ENCODE peak calls at places on chromosomes 16 and 17, in five cellular contexts. One of them, this sample, is unnamed.
A peak's percentile ranks its signal among the peaks of the same experiment; 100 is the strongest.

GRCh38 chr17:2593846-2594656 is 597 bp downstream of the PAFAH1B1 start:
- DNase-seq in mucosa of descending colon: peak; percentile 89
- DNase-seq in pancreas: peak; percentile 91
- DNase-seq in lung: peak; percentile 82
- DNase-seq in upper lobe of left lung: peak; percentile 92
- DNase-seq in this sample: peak; percentile 85

GRCh38 chr17:35821308-35821707 is 12.0 kb downstream of the TAF15 start:
- DNase-seq in upper lobe of left lung: no peak
- DNase-seq in lung: no peak
- DNase-seq in pancreas: no peak
- DNase-seq in mucosa of descending colon: no peak
- DNase-seq in this sample: no peak

GRCh38 chr17:42027961-42028790 is 8.3 kb downstream of the NKIRAS2 start:
- DNase-seq in pancreas: no peak
- DNase-seq in lung: no peak
- DNase-seq in mucosa of descending colon: no peak
- DNase-seq in upper lobe of left lung: peak; percentile 77
- DNase-seq in this sample: no peak

GRCh38 chr17:2484876-2485275 is 26.8 kb downstream of the METTL16 start:
- DNase-seq in lung: no peak
- DNase-seq in mucosa of descending colon: no peak
- DNase-seq in upper lobe of left lung: no peak
- DNase-seq in pancreas: no peak
- DNase-seq in this sample: no peak

GRCh38 chr17:17126131-17127110 is 79.7 kb downstream of the PLD6 start:
- DNase-seq in lung: no peak
- DNase-seq in pancreas: peak; percentile 27
- DNase-seq in upper lobe of left lung: no peak
- DNase-seq in mucosa of descending colon: no peak
- DNase-seq in this sample: no peak

GRCh38 chr17:38510424-38511125 is 82.3 kb downstream of the ARHGAP23 start:
- DNase-seq in upper lobe of left lung: peak; percentile 87
- DNase-seq in pancreas: no peak
- DNase-seq in lung: no peak
- DNase-seq in mucosa of descending colon: peak; percentile 51
- DNase-seq in this sample: peak; percentile 56

GRCh38 chr17:35612924-35613521 is 25.9 kb downstream of the AP2B1 start:
- DNase-seq in pancreas: no peak
- DNase-seq in lung: no peak
- DNase-seq in mucosa of descending colon: peak; percentile 31
- DNase-seq in upper lobe of left lung: no peak
- DNase-seq in this sample: peak; percentile 46

GRCh38 chr16:85037050-85037410 is 9.4 kb downstream of the KIAA0513 start:
- DNase-seq in pancreas: no peak
- DNase-seq in lung: no peak
- DNase-seq in upper lobe of left lung: no peak
- DNase-seq in mucosa of descending colon: no peak
- DNase-seq in this sample: no peak

GRCh38 chr17:2259769-2260536 is 43.6 kb downstream of the SMG6 start:
- DNase-seq in upper lobe of left lung: no peak
- DNase-seq in pancreas: no peak
- DNase-seq in mucosa of descending colon: no peak
- DNase-seq in lung: no peak
- DNase-seq in this sample: no peak

GRCh38 chr17:47423406-47424295 is 99.9 kb downstream of the EFCAB13 start:
- DNase-seq in lung: no peak
- DNase-seq in upper lobe of left lung: peak; percentile 89
- DNase-seq in mucosa of descending colon: peak; percentile 74
- DNase-seq in pancreas: peak; percentile 83
- DNase-seq in this sample: peak; percentile 17

GRCh38 chr16:83720981-83721380 is 86.8 kb upstream of the HSBP1 start:
- DNase-seq in upper lobe of left lung: no peak
- DNase-seq in lung: no peak
- DNase-seq in pancreas: no peak
- DNase-seq in mucosa of descending colon: no peak
- DNase-seq in this sample: no peak

GRCh38 chr17:77235370-77236080 is 94.8 kb downstream of the SEC14L1 start:
- DNase-seq in pancreas: no peak
- DNase-seq in lung: peak; percentile 56
- DNase-seq in mucosa of descending colon: no peak
- DNase-seq in upper lobe of left lung: no peak
- DNase-seq in this sample: no peak

GRCh38 chr16:57539072-57539796 is 2.9 kb upstream of the CCDC102A start:
- DNase-seq in upper lobe of left lung: no peak
- DNase-seq in pancreas: no peak
- DNase-seq in lung: no peak
- DNase-seq in mucosa of descending colon: no peak
- DNase-seq in this sample: no peak

GRCh38 chr16:88941933-88942909 is 34.8 kb downstream of the CBFA2T3 start:
- DNase-seq in mucosa of descending colon: peak; percentile 69
- DNase-seq in lung: peak; percentile 50
- DNase-seq in pancreas: peak; percentile 82
- DNase-seq in upper lobe of left lung: peak; percentile 94
- DNase-seq in this sample: no peak

GRCh38 chr17:20172378-20172775 is 163.2 kb downstream of the SPECC1 start:
- DNase-seq in pancreas: no peak
- DNase-seq in upper lobe of left lung: no peak
- DNase-seq in lung: no peak
- DNase-seq in mucosa of descending colon: no peak
- DNase-seq in this sample: no peak

GRCh38 chr16:20622498-20622870 is 46.3 kb upstream of the ACSM2B start:
- DNase-seq in lung: no peak
- DNase-seq in pancreas: no peak
- DNase-seq in upper lobe of left lung: no peak
- DNase-seq in mucosa of descending colon: no peak
- DNase-seq in this sample: no peak

GRCh38 chr16:6177781-6178180 is 1080.2 kb upstream of the EEF2KMT start:
- DNase-seq in lung: no peak
- DNase-seq in mucosa of descending colon: no peak
- DNase-seq in upper lobe of left lung: no peak
- DNase-seq in pancreas: no peak
- DNase-seq in this sample: no peak

GRCh38 chr17:75152971-75153853 is 1.1 kb downstream of the JPT1 start:
- DNase-seq in pancreas: no peak
- DNase-seq in mucosa of descending colon: peak; percentile 74
- DNase-seq in lung: no peak
- DNase-seq in upper lobe of left lung: no peak
- DNase-seq in this sample: peak; percentile 24

GRCh38 chr16:35255816-35256215 is 1796.4 kb downstream of the TP53TG3F start:
- DNase-seq in pancreas: no peak
- DNase-seq in lung: no peak
- DNase-seq in mucosa of descending colon: no peak
- DNase-seq in upper lobe of left lung: peak; percentile 27
- DNase-seq in this sample: no peak

GRCh38 chr16:35258381-35258780 is 1799.0 kb downstream of the TP53TG3F start:
- DNase-seq in mucosa of descending colon: no peak
- DNase-seq in lung: no peak
- DNase-seq in pancreas: no peak
- DNase-seq in upper lobe of left lung: peak; percentile 10
- DNase-seq in this sample: no peak

GRCh38 chr16:35252356-35252936 is 1793.0 kb downstream of the TP53TG3F start:
- DNase-seq in pancreas: no peak
- DNase-seq in mucosa of descending colon: no peak
- DNase-seq in lung: no peak
- DNase-seq in upper lobe of left lung: no peak
- DNase-seq in this sample: no peak

DNA sequence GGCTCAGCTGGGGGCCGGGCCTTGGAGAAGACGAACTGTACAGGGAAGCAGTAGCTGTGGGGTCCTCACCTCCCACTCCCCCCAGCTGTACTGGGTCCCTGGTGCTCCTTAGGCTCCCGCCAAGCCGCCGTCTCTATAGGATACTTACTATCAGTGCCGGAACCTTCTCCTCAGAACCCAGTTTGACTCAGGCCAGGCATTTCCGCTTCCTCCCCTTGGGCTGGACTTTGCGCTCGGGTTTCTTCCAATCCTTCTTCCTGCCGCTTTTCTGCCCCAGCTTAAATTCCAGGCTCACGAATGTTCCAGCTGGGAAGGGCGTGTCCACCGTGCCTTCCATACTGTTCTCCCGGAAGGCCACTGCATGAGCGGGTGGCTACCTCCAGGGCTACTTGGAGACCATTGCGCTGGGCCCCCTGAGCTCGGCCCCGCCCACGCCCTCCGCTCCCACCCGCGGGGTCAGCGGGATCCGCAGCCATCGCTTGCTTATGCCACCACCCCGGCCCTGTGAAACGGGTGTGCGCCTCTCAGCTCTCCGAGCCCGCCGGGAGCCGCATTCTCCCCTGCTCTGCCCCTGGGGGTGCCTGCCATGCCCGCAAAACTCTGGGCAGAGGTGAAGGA is 1795.9 kb downstream of the TP53TG3F start:
- DNase-seq in lung: no peak
- DNase-seq in mucosa of descending colon: no peak
- DNase-seq in upper lobe of left lung: peak; percentile 72
- DNase-seq in pancreas: no peak
- DNase-seq in this sample: no peak
- H3K9me3 ChIP-seq in lung: no peaks in the 10 kb centered on the region
- H3K9me3 ChIP-seq in mucosa of descending colon: peaks cover 63% of the 10 kb centered on the region
- H3K9me3 ChIP-seq in upper lobe of left lung: no peaks in the 10 kb centered on the region
- H3K9me3 ChIP-seq in pancreas: no peaks in the 10 kb centered on the region
- H3K9me3 ChIP-seq in this sample: no peaks in the 10 kb centered on the region

GRCh38 chr16:68574479-68574878 is 35.4 kb downstream of the ZFP90 start:
- DNase-seq in pancreas: no peak
- DNase-seq in upper lobe of left lung: no peak
- DNase-seq in mucosa of descending colon: no peak
- DNase-seq in lung: no peak
- DNase-seq in this sample: no peak
- H3K9me3 ChIP-seq in pancreas: no peaks in the 10 kb centered on the region
- H3K9me3 ChIP-seq in upper lobe of left lung: peaks cover 56% of the 10 kb centered on the region
- H3K9me3 ChIP-seq in mucosa of descending colon: peaks cover 98% of the 10 kb centered on the region
- H3K9me3 ChIP-seq in lung: peaks cover 26% of the 10 kb centered on the region
- H3K9me3 ChIP-seq in this sample: peaks cover 13% of the 10 kb centered on the region

GRCh38 chr16:68097088-68097487 is 11.9 kb downstream of the NFATC3 start:
- DNase-seq in pancreas: no peak
- DNase-seq in mucosa of descending colon: no peak
- DNase-seq in upper lobe of left lung: no peak
- DNase-seq in lung: no peak
- DNase-seq in this sample: no peak

GRCh38 chr16:68097895-68098294 is 12.7 kb downstream of the NFATC3 start:
- DNase-seq in pancreas: no peak
- DNase-seq in upper lobe of left lung: no peak
- DNase-seq in lung: no peak
- DNase-seq in mucosa of descending colon: no peak
- DNase-seq in this sample: no peak

GRCh38 chr16:68094614-68094934 is 9.4 kb downstream of the NFATC3 start:
- DNase-seq in upper lobe of left lung: no peak
- DNase-seq in pancreas: no peak
- DNase-seq in mucosa of descending colon: no peak
- DNase-seq in lung: no peak
- DNase-seq in this sample: no peak

GRCh38 chr16:68093816-68094613 is 8.8 kb downstream of the NFATC3 start:
- DNase-seq in lung: no peak
- DNase-seq in mucosa of descending colon: no peak
- DNase-seq in pancreas: no peak
- DNase-seq in upper lobe of left lung: no peak
- DNase-seq in this sample: no peak

DNA sequence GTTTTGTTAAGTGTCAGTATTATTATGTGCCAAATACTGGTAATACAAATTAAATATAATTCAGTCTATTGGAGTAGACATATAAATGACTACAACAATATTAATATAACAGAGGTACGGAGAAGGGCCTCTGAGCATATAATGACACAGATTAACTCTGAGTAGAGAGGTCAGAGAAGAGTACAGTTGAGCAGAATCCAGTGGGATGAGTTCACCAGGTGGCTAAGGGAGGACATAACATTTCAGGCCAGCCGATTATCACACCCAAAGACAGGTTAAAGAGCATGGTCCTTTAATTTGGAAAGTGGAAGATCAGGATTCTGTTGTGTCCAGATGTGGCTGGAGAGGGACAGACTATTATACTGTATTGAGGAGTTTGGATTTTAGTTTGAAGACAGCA is 11.3 kb downstream of the NFATC3 start:
- DNase-seq in lung: no peak
- DNase-seq in mucosa of descending colon: no peak
- DNase-seq in upper lobe of left lung: no peak
- DNase-seq in pancreas: no peak
- DNase-seq in this sample: no peak
- H3K9me3 ChIP-seq in lung: no peaks in the 10 kb centered on the region
- H3K9me3 ChIP-seq in mucosa of descending colon: no peaks in the 10 kb centered on the region
- H3K9me3 ChIP-seq in upper lobe of left lung: no peaks in the 10 kb centered on the region
- H3K9me3 ChIP-seq in pancreas: no peaks in the 10 kb centered on the region
- H3K9me3 ChIP-seq in this sample: no peaks in the 10 kb centered on the region

GRCh38 chr16:76856112-76856511 is 334.9 kb upstream of the MON1B start:
- DNase-seq in pancreas: no peak
- DNase-seq in lung: no peak
- DNase-seq in mucosa of descending colon: no peak
- DNase-seq in upper lobe of left lung: no peak
- DNase-seq in this sample: no peak
- H3K9me3 ChIP-seq in pancreas: no peaks in the 10 kb centered on the region
- H3K9me3 ChIP-seq in lung: peaks cover 6% of the 10 kb centered on the region
- H3K9me3 ChIP-seq in mucosa of descending colon: peaks cover 4% of the 10 kb centered on the region
- H3K9me3 ChIP-seq in upper lobe of left lung: no peaks in the 10 kb centered on the region
- H3K9me3 ChIP-seq in this sample: no peaks in the 10 kb centered on the region

DNA sequence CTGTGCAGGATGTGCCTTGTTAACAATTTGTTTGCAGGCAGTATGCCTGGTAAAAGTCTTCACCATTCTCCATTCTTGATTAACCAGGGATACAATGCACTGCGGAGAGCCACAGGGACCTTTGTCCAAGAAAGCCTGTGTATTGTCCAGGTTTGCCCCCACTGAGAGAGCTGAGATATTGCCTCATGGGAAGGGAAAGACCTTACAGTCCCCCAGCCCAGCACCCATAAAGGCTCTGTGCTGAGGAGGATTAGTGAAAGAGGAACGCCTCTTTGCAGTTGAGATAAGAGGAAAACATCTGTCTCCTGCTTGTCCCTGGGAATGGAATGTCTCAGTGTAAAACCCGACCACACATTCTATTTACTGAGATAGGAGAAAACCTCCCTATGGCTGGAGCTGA is 2169.6 kb downstream of the TP53TG3F start:
- DNase-seq in pancreas: no peak
- DNase-seq in upper lobe of left lung: no peak
- DNase-seq in mucosa of descending colon: no peak
- DNase-seq in lung: no peak
- DNase-seq in this sample: no peak
- H3K9me3 ChIP-seq in pancreas: no peaks in the 10 kb centered on the region
- H3K9me3 ChIP-seq in upper lobe of left lung: no peaks in the 10 kb centered on the region
- H3K9me3 ChIP-seq in mucosa of descending colon: peaks cover 65% of the 10 kb centered on the region
- H3K9me3 ChIP-seq in lung: no peaks in the 10 kb centered on the region
- H3K9me3 ChIP-seq in this sample: peaks cover 3% of the 10 kb centered on the region

GRCh38 chr17:378068-378467 is 25.5 kb upstream of the RPH3AL start:
- DNase-seq in upper lobe of left lung: no peak
- DNase-seq in pancreas: no peak
- DNase-seq in lung: no peak
- DNase-seq in mucosa of descending colon: no peak
- DNase-seq in this sample: no peak

GRCh38 chr17:373616-374225 is 21.1 kb upstream of the RPH3AL start:
- DNase-seq in pancreas: no peak
- DNase-seq in mucosa of descending colon: no peak
- DNase-seq in upper lobe of left lung: no peak
- DNase-seq in lung: no peak
- DNase-seq in this sample: no peak

GRCh38 chr17:376936-377863 is 24.6 kb upstream of the RPH3AL start:
- DNase-seq in lung: no peak
- DNase-seq in mucosa of descending colon: no peak
- DNase-seq in pancreas: no peak
- DNase-seq in upper lobe of left lung: no peak
- DNase-seq in this sample: no peak

GRCh38 chr17:371583-371982 is 19.0 kb upstream of the RPH3AL start:
- DNase-seq in lung: no peak
- DNase-seq in pancreas: no peak
- DNase-seq in mucosa of descending colon: no peak
- DNase-seq in upper lobe of left lung: no peak
- DNase-seq in this sample: no peak

GRCh38 chr17:372157-373152 is 19.8 kb upstream of the RPH3AL start:
- DNase-seq in mucosa of descending colon: no peak
- DNase-seq in pancreas: no peak
- DNase-seq in upper lobe of left lung: no peak
- DNase-seq in lung: no peak
- DNase-seq in this sample: no peak
- H3K9me3 ChIP-seq in mucosa of descending colon: no peaks in the 10 kb centered on the region
- H3K9me3 ChIP-seq in pancreas: no peaks in the 10 kb centered on the region
- H3K9me3 ChIP-seq in upper lobe of left lung: no peaks in the 10 kb centered on the region
- H3K9me3 ChIP-seq in lung: no peaks in the 10 kb centered on the region
- H3K9me3 ChIP-seq in this sample: no peaks in the 10 kb centered on the region